ENCODE peak calls at places on chromosomes 7 and 10, in nine cellular contexts. T is HCT116; N is activated T-cell treated with anti-CD3 and anti-CD28 coated beads, Interleukin-2, amount 50 U/mL, for 72 hours; P is activated naive CD8-positive, alpha-beta T cell treated with anti-CD3 and anti-CD28 coated beads, Interleukin-2, amount 50 U/mL, for 24 hours; U is T-helper 17 cell; W is activated T-helper 17 cell treated with anti-CD3 and anti-CD28 coated beads, Interleukin-2, amount 50 U/mL, for 72 hours; Y is PC-3; A is upper lobe of right lung; I is Right ventricle myocardium inferior. J is an unnamed sample.

GRCh38 chr7:1737523-1737922 is 67.4 kb downstream of the ELFN1 start:
- ATAC-seq in T (no peak), N (no peak), P (no peak), U (no peak), W (no peak), Y (no peak), A (no peak), I (no peak), J (no peak)

GRCh38 chr7:149822353-149822943 is 15.7 kb upstream of the ZNF862 start:
- ATAC-seq in T (no peak), N (no peak), P (no peak), U (no peak), W (no peak), Y (no peak), A (no peak), I (no peak), J (no peak)

GRCh38 chr10:33136271-33136670 is 178.2 kb upstream of the ITGB1 start:
- ATAC-seq in T (no peak), N (peak), P (peak), U (no peak), W (peak), Y (no peak), A (no peak), I (no peak), J (no peak)

GRCh38 chr10:73859441-73860049 is 14.8 kb downstream of the CAMK2G start:
- ATAC-seq in T (no peak), N (peak), P (peak), U (peak), W (peak), Y (peak), A (no peak), I (no peak), J (no peak)

GRCh38 chr7:29337628-29338116 is 143.1 kb downstream of the CHN2 start:
- ATAC-seq in T (no peak), N (peak), P (peak), U (peak), W (no peak), Y (no peak), A (peak), I (no peak), J (no peak)

GRCh38 chr10:100518761-100519241 is 860 bp downstream of the SEC31B start:
- ATAC-seq in T (peak), N (peak), P (no peak), U (peak), W (peak), Y (peak), A (peak), I (peak), J (peak)

GRCh38 chr10:91953600-91954140 is 30.1 kb downstream of the BTAF1 start:
- ATAC-seq in T (no peak), N (no peak), P (no peak), U (no peak), W (peak), Y (no peak), A (no peak), I (no peak), J (no peak)

GRCh38 chr10:22436526-22436892 is 91.2 kb downstream of the SPAG6 start:
- ATAC-seq in T (peak), N (peak), P (peak), U (peak), W (peak), Y (peak), A (peak), I (peak), J (no peak)

GRCh38 chr7:130872341-130872740 is 138.3 kb upstream of the KLF14 start:
- ATAC-seq in T (peak), N (peak), P (no peak), U (no peak), W (peak), Y (peak), A (no peak), I (no peak), J (no peak)

GRCh38 chr10:17673517-17674051 is 29.6 kb downstream of the STAM start:
- ATAC-seq in T (peak), N (peak), P (peak), U (no peak), W (peak), Y (peak), A (peak), I (no peak), J (peak)

GRCh38 chr10:84201244-84201606 is 6.9 kb downstream of the CDHR1 start:
- ATAC-seq in T (no peak), N (no peak), P (no peak), U (no peak), W (no peak), Y (no peak), A (no peak), I (no peak), J (no peak)

GRCh38 chr7:102140952-102141370 is 145.7 kb upstream of the SH2B2 start:
- ATAC-seq in T (no peak), N (no peak), P (peak), U (peak), W (peak), Y (no peak), A (peak), I (no peak), J (no peak)

GRCh38 chr7:103524042-103524907 is 78.3 kb upstream of the SLC26A5 start:
- ATAC-seq in T (peak), N (no peak), P (no peak), U (no peak), W (no peak), Y (peak), A (no peak), I (peak), J (peak)

J was measured in SK-N-SH treated with all-trans-retinoic acid at 6 μM for 48 hours.